ENCODE peak calls at places on chromosomes 11 and 22, in five cellular contexts. One of them, this sample, is unnamed.
A peak's percentile ranks its signal among the peaks of the same experiment; 100 is the strongest.

GRCh38 chr22:32822188-32822877 is 20.8 kb downstream of the TIMP3 start:
- DNase-seq in GM23338: no peak
- DNase-seq in K562: no peak
- DNase-seq in GM12878: no peak
- DNase-seq in H1: no peak
- DNase-seq in this sample: no peak

GRCh38 chr11:77411717-77412441 is 62.0 kb downstream of the PAK1 start:
- DNase-seq in GM23338: peak; percentile 96
- DNase-seq in K562: peak; percentile 66
- DNase-seq in GM12878: peak; percentile 40
- DNase-seq in H1: peak; percentile 57
- DNase-seq in this sample: peak; percentile 87

GRCh38 chr22:39631857-39632256 is 61.3 kb downstream of the CACNA1I start:
- DNase-seq in GM23338: no peak
- DNase-seq in K562: no peak
- DNase-seq in GM12878: no peak
- DNase-seq in H1: no peak
- DNase-seq in this sample: no peak

GRCh38 chr11:57491371-57492061 is 24.0 kb downstream of the SLC43A1 start:
- DNase-seq in GM23338: peak; percentile 85
- DNase-seq in K562: peak; percentile 76
- DNase-seq in GM12878: no peak
- DNase-seq in H1: no peak
- DNase-seq in this sample: peak; percentile 78

GRCh38 chr22:44809456-44809855 is 57.1 kb downstream of the ARHGAP8 start:
- DNase-seq in GM23338: no peak
- DNase-seq in K562: no peak
- DNase-seq in GM12878: no peak
- DNase-seq in H1: no peak
- DNase-seq in this sample: no peak

GRCh38 chr11:16986434-16987204 is 27.6 kb downstream of the PLEKHA7 start:
- DNase-seq in GM23338: peak; percentile 25
- DNase-seq in K562: no peak
- DNase-seq in GM12878: peak; percentile 75
- DNase-seq in H1: no peak
- DNase-seq in this sample: peak; percentile 22

GRCh38 chr11:130555251-130555841 is 106.9 kb downstream of the ADAMTS15 start:
- DNase-seq in GM23338: no peak
- DNase-seq in K562: no peak
- DNase-seq in GM12878: no peak
- DNase-seq in H1: no peak
- DNase-seq in this sample: no peak

GRCh38 chr11:8873966-8874365 is 37.0 kb upstream of the AKIP1 start:
- DNase-seq in GM23338: no peak
- DNase-seq in K562: no peak
- DNase-seq in GM12878: no peak
- DNase-seq in H1: no peak
- DNase-seq in this sample: no peak

GRCh38 chr22:38169116-38169515 is 12.5 kb downstream of the PLA2G6 start:
- DNase-seq in GM23338: no peak
- DNase-seq in K562: no peak
- DNase-seq in GM12878: no peak
- DNase-seq in H1: no peak
- DNase-seq in this sample: no peak

GRCh38 chr11:101863361-101863760 is 51.4 kb upstream of the CEP126 start:
- DNase-seq in GM23338: no peak
- DNase-seq in K562: no peak
- DNase-seq in GM12878: no peak
- DNase-seq in H1: no peak
- DNase-seq in this sample: no peak

GRCh38 chr11:41784513-41785335 is 325.3 kb upstream of the LRRC4C start:
- DNase-seq in GM23338: no peak
- DNase-seq in K562: no peak
- DNase-seq in GM12878: no peak
- DNase-seq in H1: no peak
- DNase-seq in this sample: no peak

GRCh38 chr11:67355794-67356550 is 2.6 kb upstream of the POLD4 start:
- DNase-seq in GM23338: no peak
- DNase-seq in K562: peak; percentile 1
- DNase-seq in GM12878: no peak
- DNase-seq in H1: no peak
- DNase-seq in this sample: no peak

GRCh38 chr11:122804796-122805195 is 33.5 kb upstream of the CRTAM start:
- DNase-seq in GM23338: no peak
- DNase-seq in K562: no peak
- DNase-seq in GM12878: no peak
- DNase-seq in H1: no peak
- DNase-seq in this sample: no peak

GRCh38 chr11:90134420-90135003 is at the start of gene NAALAD2:
- DNase-seq in GM23338: peak; percentile 87
- DNase-seq in K562: peak; percentile 11
- DNase-seq in GM12878: no peak
- DNase-seq in H1: peak; percentile 65
- DNase-seq in this sample: peak; percentile 74

GRCh38 chr22:46352276-46352675 is 16.8 kb downstream of the TRMU start:
- DNase-seq in GM23338: no peak
- DNase-seq in K562: no peak
- DNase-seq in GM12878: no peak
- DNase-seq in H1: no peak
- DNase-seq in this sample: no peak

GRCh38 chr11:129317564-129317963 is 58.1 kb upstream of the BARX2 start:
- DNase-seq in GM23338: no peak
- DNase-seq in K562: no peak
- DNase-seq in GM12878: no peak
- DNase-seq in H1: no peak
- DNase-seq in this sample: no peak

GRCh38 chr11:96027021-96027420 is 103.1 kb upstream of the MTMR2 start:
- DNase-seq in GM23338: no peak
- DNase-seq in K562: no peak
- DNase-seq in GM12878: no peak
- DNase-seq in H1: no peak
- DNase-seq in this sample: no peak

GRCh38 chr11:47002366-47002765 is 65.8 kb downstream of the CSTPP1 start:
- DNase-seq in GM23338: no peak
- DNase-seq in K562: no peak
- DNase-seq in GM12878: no peak
- DNase-seq in H1: no peak
- DNase-seq in this sample: no peak

GRCh38 chr11:122095950-122096942 is 19.8 kb downstream of the BLID start:
- DNase-seq in GM23338: no peak
- DNase-seq in K562: no peak
- DNase-seq in GM12878: no peak
- DNase-seq in H1: no peak
- DNase-seq in this sample: no peak

GRCh38 chr11:70788247-70789022 is 390.1 kb downstream of the CTTN start:
- DNase-seq in GM23338: no peak
- DNase-seq in K562: peak; percentile 44
- DNase-seq in GM12878: no peak
- DNase-seq in H1: no peak
- DNase-seq in this sample: no peak

GRCh38 chr11:64253481-64253880 is 2.2 kb downstream of the PLCB3 start:
- DNase-seq in GM23338: no peak
- DNase-seq in K562: no peak
- DNase-seq in GM12878: no peak
- DNase-seq in H1: no peak
- DNase-seq in this sample: no peak

GRCh38 chr22:20438678-20439492 is 1.3 kb upstream of the SCARF2 start:
- DNase-seq in GM23338: peak; percentile 65
- DNase-seq in K562: peak; percentile 86
- DNase-seq in GM12878: no peak
- DNase-seq in H1: no peak
- DNase-seq in this sample: peak; percentile 54

GRCh38 chr22:37329239-37330140 is 47.2 kb downstream of the CYTH4 start:
- DNase-seq in GM23338: no peak
- DNase-seq in K562: no peak
- DNase-seq in GM12878: no peak
- DNase-seq in H1: no peak
- DNase-seq in this sample: no peak

GRCh38 chr11:58006940-58007339 is 16.7 kb upstream of the OR9Q1 start:
- DNase-seq in GM23338: no peak
- DNase-seq in K562: no peak
- DNase-seq in GM12878: no peak
- DNase-seq in H1: no peak
- DNase-seq in this sample: no peak

GRCh38 chr22:42820075-42820763 is 36.9 kb downstream of the ARFGAP3 start:
- DNase-seq in GM23338: peak; percentile 78
- DNase-seq in K562: peak; percentile 28
- DNase-seq in GM12878: no peak
- DNase-seq in H1: no peak
- DNase-seq in this sample: no peak

GRCh38 chr11:7577883-7578242 is 64.1 kb downstream of the PPFIBP2 start:
- DNase-seq in GM23338: peak; percentile 69
- DNase-seq in K562: no peak
- DNase-seq in GM12878: no peak
- DNase-seq in H1: no peak
- DNase-seq in this sample: no peak

GRCh38 chr22:37173709-37174108 is 14.3 kb downstream of the C1QTNF6 start:
- DNase-seq in GM23338: no peak
- DNase-seq in K562: no peak
- DNase-seq in GM12878: no peak
- DNase-seq in H1: no peak
- DNase-seq in this sample: peak; percentile 7

GRCh38 chr22:40024201-40025061 is 29.7 kb downstream of the FAM83F start:
- DNase-seq in GM23338: peak; percentile 93
- DNase-seq in K562: peak; percentile 81
- DNase-seq in GM12878: no peak
- DNase-seq in H1: no peak
- DNase-seq in this sample: peak; percentile 84

GRCh38 chr11:65356394-65356972 is 1.9 kb downstream of the TIGD3 start:
- DNase-seq in GM23338: no peak
- DNase-seq in K562: no peak
- DNase-seq in GM12878: no peak
- DNase-seq in H1: no peak
- DNase-seq in this sample: no peak

GRCh38 chr22:17846326-17846992 is 72.2 kb upstream of the BID start:
- DNase-seq in GM23338: no peak
- DNase-seq in K562: no peak
- DNase-seq in GM12878: no peak
- DNase-seq in H1: no peak
- DNase-seq in this sample: no peak

GRCh38 chr11:121459413-121460041 is 6.8 kb upstream of the SORL1-AS1 start:
- DNase-seq in GM23338: no peak
- DNase-seq in K562: no peak
- DNase-seq in GM12878: no peak
- DNase-seq in H1: no peak
- DNase-seq in this sample: no peak

GRCh38 chr11:5369793-5370192 is 13.8 kb upstream of the OR51M1 start:
- DNase-seq in GM23338: peak; percentile 34
- DNase-seq in K562: peak; percentile 42
- DNase-seq in GM12878: no peak
- DNase-seq in H1: no peak
- DNase-seq in this sample: no peak

DNA sequence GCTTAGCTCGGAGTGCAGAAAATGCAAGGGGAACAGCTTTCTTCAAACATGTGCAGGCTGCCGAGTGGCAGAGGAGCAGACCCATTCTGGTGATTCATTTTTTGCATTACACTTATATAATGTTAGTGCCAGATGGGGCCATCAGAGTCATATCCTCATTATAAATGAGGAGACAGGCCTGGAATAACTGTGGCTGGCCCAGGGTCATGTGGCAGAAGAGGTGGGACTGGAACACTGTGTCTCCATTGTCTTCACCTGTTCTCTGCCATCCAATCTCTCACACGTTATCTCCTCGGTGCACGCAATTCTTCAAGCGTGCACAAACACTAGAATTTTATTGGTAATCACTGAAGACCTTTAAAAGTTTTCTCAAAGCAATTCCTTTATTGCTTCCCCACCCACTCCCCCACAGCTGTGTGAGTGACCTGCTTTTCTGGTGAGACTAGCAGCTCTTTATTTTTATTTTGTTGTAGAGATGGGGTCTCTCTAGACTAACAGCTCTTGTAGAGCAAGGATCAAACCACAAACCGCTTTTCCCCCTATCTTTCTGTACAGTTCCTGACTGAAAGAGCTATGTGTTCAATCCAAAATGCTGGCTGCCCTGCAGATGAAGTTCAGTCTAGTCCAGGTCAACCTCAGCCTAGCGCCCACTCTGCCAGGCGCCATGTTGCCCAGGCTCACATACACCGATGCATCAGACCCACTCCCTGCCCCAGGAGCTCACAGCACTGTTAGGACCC is 75.3 kb downstream of the ST3GAL4 start:
- DNase-seq in GM23338: no peak
- DNase-seq in K562: no peak
- DNase-seq in GM12878: no peak
- DNase-seq in H1: no peak
- DNase-seq in this sample: no peak
- TF ChIP-seq CREB1 in GM23338: no peak
- TF ChIP-seq CREB1 in K562: no peak
- TF ChIP-seq CREB1 in GM12878: no peak
- TF ChIP-seq CREB1 in H1: no peak
- TF ChIP-seq CREB1 in this sample: no peak

DNA sequence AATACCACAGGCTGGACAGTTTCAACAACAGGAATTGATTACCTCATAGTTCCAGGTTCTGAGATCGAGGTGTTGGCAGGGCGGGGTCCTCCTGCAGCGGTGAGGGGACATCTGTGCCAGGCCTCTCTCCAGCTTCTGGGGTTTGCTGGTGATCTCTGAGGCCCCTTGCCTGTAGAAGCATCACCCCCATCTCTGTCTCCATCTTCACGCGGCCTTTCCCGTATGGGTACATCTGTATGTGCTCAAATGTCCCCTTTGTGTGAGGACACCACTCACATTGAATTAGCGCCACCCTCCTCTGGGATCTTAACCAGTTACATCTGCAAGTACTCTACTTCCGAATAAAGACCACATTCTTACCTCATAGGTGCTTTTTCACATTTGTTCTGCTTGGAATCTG is 1029.9 kb downstream of the BRD1 start:
- DNase-seq in GM23338: no peak
- DNase-seq in K562: no peak
- DNase-seq in GM12878: no peak
- DNase-seq in H1: no peak
- DNase-seq in this sample: no peak
- TF ChIP-seq CREB1 in GM23338: no peak
- TF ChIP-seq CREB1 in K562: no peak
- TF ChIP-seq CREB1 in GM12878: no peak
- TF ChIP-seq CREB1 in H1: no peak
- TF ChIP-seq CREB1 in this sample: no peak

DNA sequence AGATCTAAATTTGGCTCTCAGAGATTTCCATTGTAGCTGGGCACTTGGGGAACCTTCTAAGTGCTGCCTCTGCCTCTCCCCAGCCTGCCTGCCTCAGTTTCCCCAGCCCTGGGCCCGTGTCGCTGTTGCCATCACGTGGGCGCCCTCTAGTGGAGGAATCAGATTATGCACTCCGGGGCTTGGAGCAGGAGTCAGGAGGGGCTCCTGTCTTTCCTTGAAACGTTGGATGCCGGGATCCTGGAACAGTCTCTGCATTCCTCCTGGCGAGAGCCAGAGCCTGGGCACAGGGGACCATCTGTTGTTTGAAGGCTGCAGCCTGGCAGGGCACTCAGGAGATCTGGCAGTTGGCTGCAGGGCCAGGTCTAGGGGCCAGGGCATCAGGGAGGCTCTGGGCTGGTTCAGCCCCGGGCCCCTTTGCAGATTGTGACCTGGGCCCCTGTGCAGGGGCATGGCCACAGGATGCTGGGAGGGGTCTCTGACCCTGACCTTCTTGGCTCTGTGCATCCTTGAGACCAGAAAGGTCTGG is 71.6 kb downstream of the LRP5 start:
- DNase-seq in GM23338: peak; percentile 86
- DNase-seq in K562: peak; percentile 72
- DNase-seq in GM12878: no peak
- DNase-seq in H1: peak; percentile 33
- DNase-seq in this sample: peak; percentile 92
- TF ChIP-seq CREB1 in GM23338: no peak
- TF ChIP-seq CREB1 in K562: no peak
- TF ChIP-seq CREB1 in GM12878: peak; percentile 6
- TF ChIP-seq CREB1 in H1: no peak
- TF ChIP-seq CREB1 in this sample: no peak

GRCh38 chr11:74739546-74740270 is 8.5 kb upstream of the CHRDL2 start:
- DNase-seq in GM23338: peak; percentile 90
- DNase-seq in K562: peak; percentile 78
- DNase-seq in GM12878: no peak
- DNase-seq in H1: peak; percentile 46
- DNase-seq in this sample: peak; percentile 62
- TF ChIP-seq CREB1 in GM23338: no peak
- TF ChIP-seq CREB1 in K562: no peak
- TF ChIP-seq CREB1 in GM12878: no peak
- TF ChIP-seq CREB1 in H1: peak; percentile 42
- TF ChIP-seq CREB1 in this sample: no peak

This sample was measured in WTC11.